ENCODE peak calls at places on chromosomes 4 and X, in four cellular contexts. I is psoas muscle, D is A549, S is H1. A is an unnamed sample. For H3K4me1, the result is how much of the 10 kb centered on the place peaks cover.

GRCh38 chr4:186728631-186729271 is 5.1 kb upstream of the FAT1 start:
- DNase-seq in S (no peak), I (no peak), D (no peak), A (no peak)

GRCh38 chr4:74738756-74739155 is 55.6 kb downstream of the BTC start:
- DNase-seq in I (no peak), D (no peak), S (no peak), A (no peak)

GRCh38 chr4:141248029-141248428 is 27.3 kb downstream of the ZNF330 start:
- DNase-seq in S (no peak), D (no peak), I (peak), A (no peak)

GRCh38 chr4:173758132-173758531 is 228.1 kb upstream of the HAND2 start:
- DNase-seq in I (no peak), S (no peak), D (no peak), A (no peak)

GRCh38 chr4:10056334-10057022 is 35.2 kb upstream of the SLC2A9 start:
- DNase-seq in I (no peak), S (no peak), D (no peak), A (no peak)

GRCh38 chr4:8225704-8226443 is 26.8 kb downstream of the SH3TC1 start:
- DNase-seq in S (no peak), D (no peak), I (no peak), A (no peak)

GRCh38 chr4:88865466-88865865 is 167.8 kb upstream of the NAP1L5 start:
- DNase-seq in I (no peak), D (no peak), S (no peak), A (no peak)

GRCh38 chrX:115940888-115941332 is 229.6 kb upstream of the AGTR2 start:
- DNase-seq in D (no peak), S (peak), I (peak), A (no peak)

GRCh38 chrX:139905041-139905440 is 27.8 kb downstream of the ATP11C start:
- DNase-seq in D (no peak), I (no peak), S (no peak), A (no peak)

GRCh38 chrX:72268601-72269365 is 8.3 kb downstream of the RPS4X start:
- DNase-seq in S (no peak), I (no peak), D (no peak), A (no peak)

GRCh38 chr4:168594121-168594520 is 97.3 kb downstream of the PALLD start:
- DNase-seq in D (no peak), I (no peak), S (no peak), A (no peak)

GRCh38 chrX:17030092-17030491 is 83.6 kb downstream of the REPS2 start:
- DNase-seq in S (no peak), I (no peak), D (no peak), A (no peak)

GRCh38 chrX:25968920-25969319 is 169.2 kb upstream of the MAGEB18 start:
- DNase-seq in I (no peak), S (peak), D (no peak), A (no peak)

GRCh38 chr4:5753766-5754528 is 42.9 kb downstream of the EVC start:
- DNase-seq in D (peak), I (no peak), S (no peak), A (no peak)

GRCh38 chr4:71630783-71631182 is 153.1 kb downstream of the GC start:
- DNase-seq in D (no peak), S (no peak), I (no peak), A (no peak)

GRCh38 chr4:105417624-105418023 is 56.2 kb downstream of the PPA2 start:
- DNase-seq in I (no peak), D (no peak), S (no peak), A (no peak)

GRCh38 chrX:31871989-31872388 is 800.1 kb upstream of the FTHL17 start:
- DNase-seq in I (no peak), D (no peak), S (no peak), A (no peak)

GRCh38 chr4:37717575-37717974 is 31.4 kb upstream of the RELL1 start:
- DNase-seq in I (no peak), S (no peak), D (no peak), A (peak)

GRCh38 chr4:37439809-37440518 is 195.4 kb downstream of the NWD2 start:
- DNase-seq in S (no peak), I (no peak), D (no peak), A (no peak)

GRCh38 chr4:124694306-124694705 is 18.2 kb downstream of the ANKRD50 start:
- DNase-seq in D (no peak), S (no peak), I (no peak), A (no peak)

GRCh38 chrX:107826286-107827136 is 845 bp downstream of the MID2 start:
- DNase-seq in S (no peak), I (peak), D (peak), A (no peak)

GRCh38 chr4:52551487-52551886 is 107.6 kb downstream of the USP46 start:
- DNase-seq in S (no peak), I (no peak), D (no peak), A (no peak)

GRCh38 chrX:133533249-133533648 is 118.0 kb upstream of the GPC4 start:
- DNase-seq in D (no peak), S (no peak), I (no peak), A (no peak)

GRCh38 chrX:83260288-83260687 is 247.8 kb upstream of the POU3F4 start:
- DNase-seq in I (no peak), D (no peak), S (no peak), A (no peak)
- TF ChIP-seq CTCF in I (no peak), D (no peak), S (peak), A (no peak)

DNA sequence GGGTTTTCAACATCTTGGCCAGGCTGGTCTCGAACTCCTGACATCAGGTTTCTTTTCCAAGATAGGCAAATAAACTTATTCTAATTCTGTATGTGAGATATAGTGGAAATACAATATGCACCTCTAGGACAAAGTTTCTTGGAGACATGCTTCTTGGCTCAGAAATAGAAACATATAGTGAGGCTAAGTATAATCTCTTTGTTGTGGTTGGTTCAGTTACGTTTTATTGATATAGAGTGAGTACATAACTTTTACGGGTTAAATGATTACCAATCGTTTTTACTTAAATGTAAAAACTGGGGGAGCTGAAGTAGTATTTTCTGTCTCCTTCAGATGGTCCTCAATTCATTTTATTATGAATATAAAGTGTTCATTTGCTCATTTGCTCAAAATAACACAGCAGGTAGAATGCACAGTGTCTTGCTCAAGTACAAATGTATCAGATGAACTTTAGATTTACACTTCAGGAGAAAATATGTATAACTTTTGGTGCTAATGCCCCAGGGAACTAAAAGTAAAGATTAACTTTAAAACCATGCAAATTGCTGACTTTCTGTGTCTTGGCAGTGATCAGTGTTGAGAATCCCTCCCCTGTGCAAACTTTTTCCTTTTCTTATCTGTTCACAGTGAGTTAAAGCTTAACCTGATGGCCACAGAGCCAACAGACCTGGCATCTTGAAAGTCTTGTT is 77.6 kb downstream of the AFF1 start:
- DNase-seq in S (no peak), I (no peak), D (no peak), A (no peak)
- H3K4me1 ChIP-seq in S (under half), I (half or more), D (half or more), A (under half)

GRCh38 chrX:47413179-47413594 is 42.8 kb downstream of the ZNF157 start:
- DNase-seq in S (no peak), I (no peak), D (no peak), A (no peak)
- H3K4me3 ChIP-seq in S (no peak), I (no peak), D (no peak), A (no peak)

GRCh38 chr4:16505726-16506125 is 279.5 kb upstream of the TAPT1 start:
- DNase-seq in S (peak), I (no peak), D (no peak), A (no peak)

GRCh38 chr4:16513876-16514275 is 287.6 kb upstream of the TAPT1 start:
- DNase-seq in I (no peak), D (no peak), S (no peak), A (no peak)

GRCh38 chr4:16508968-16509367 is 282.7 kb upstream of the TAPT1 start:
- DNase-seq in S (no peak), D (no peak), I (no peak), A (no peak)
- TF ChIP-seq CTCF in S (no peak), D (no peak), I (no peak), A (peak)

GRCh38 chr4:111128327-111128726 is 505.4 kb upstream of the PITX2 start:
- DNase-seq in I (no peak), D (no peak), S (no peak), A (no peak)
- H3K4me1 ChIP-seq in I (under half), D (under half), S (under half), A (under half)

DNA sequence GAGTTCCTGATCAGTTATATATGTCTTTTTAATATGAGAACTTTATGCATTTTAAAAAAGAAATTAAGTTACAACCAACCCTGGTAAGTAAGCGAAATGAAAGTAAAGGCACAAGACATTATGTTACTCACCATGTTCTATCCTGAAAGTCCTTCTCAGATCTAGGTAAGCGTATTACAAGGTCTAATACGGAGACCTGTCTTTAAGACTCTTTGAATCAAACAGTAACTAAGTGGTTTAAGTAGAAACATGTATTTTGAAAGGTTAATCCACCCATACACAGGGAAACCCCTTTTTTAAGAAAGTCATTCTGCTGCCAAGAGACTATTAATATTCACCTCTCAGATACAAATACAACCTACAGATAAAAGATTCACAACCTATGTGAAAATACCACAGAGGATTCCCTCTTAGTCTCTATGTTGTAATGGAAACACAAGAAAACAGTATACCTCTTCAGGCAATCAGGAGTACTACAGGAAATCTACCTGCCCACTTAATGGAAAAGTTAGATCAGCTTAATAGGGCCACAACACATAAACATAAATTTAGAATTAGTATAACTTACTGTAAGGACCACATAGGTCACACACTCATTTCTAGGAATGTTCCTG is 63.2 kb upstream of the TNIP3 start:
- DNase-seq in S (no peak), D (no peak), I (no peak), A (no peak)
- H3K4me3 ChIP-seq in S (no peak), D (no peak), I (no peak), A (no peak)

GRCh38 chr4:159899596-159899995 is 796.7 kb downstream of the RAPGEF2 start:
- DNase-seq in D (no peak), I (no peak), S (no peak), A (no peak)
- TF ChIP-seq CTCF in D (no peak), I (no peak), S (no peak), A (no peak)